ENCODE peak calls at places on chromosome 11, in five cellular contexts. P, E, K, T and D are unnamed samples. For H3K4me1, the result is how much of the 10 kb centered on the place peaks cover.

GRCh38 chr11:78210000-78210608 is 21.4 kb downstream of the USP35 start:
- DNase-seq in P (no peak), E (no peak), K (no peak), T (no peak), D (no peak)

GRCh38 chr11:117439256-117439655 is 111.6 kb downstream of the CEP164 start:
- DNase-seq in P (no peak), E (no peak), K (no peak), T (no peak), D (no peak)

GRCh38 chr11:13308704-13309103 is 31.1 kb downstream of the BMAL1 start:
- DNase-seq in P (no peak), E (no peak), K (no peak), T (no peak), D (no peak)

GRCh38 chr11:116697011-116697410 is 75.8 kb downstream of the BUD13 start:
- DNase-seq in P (no peak), E (no peak), K (no peak), T (no peak), D (no peak)

GRCh38 chr11:119380160-119380815 is 1.2 kb downstream of the USP2 start:
- DNase-seq in P (no peak), E (no peak), K (peak), T (no peak), D (no peak)

GRCh38 chr11:126664193-126664592 is 308.7 kb downstream of the ST3GAL4 start:
- DNase-seq in P (no peak), E (no peak), K (no peak), T (no peak), D (no peak)

GRCh38 chr11:115439385-115439784 is 64.8 kb downstream of the CADM1 start:
- DNase-seq in P (no peak), E (no peak), K (no peak), T (no peak), D (no peak)

GRCh38 chr11:31619980-31620379 is 110.4 kb downstream of the ELP4 start:
- DNase-seq in P (no peak), E (no peak), K (no peak), T (no peak), D (no peak)

GRCh38 chr11:110434952-110435779 is 5.4 kb downstream of the FDX1 start:
- DNase-seq in P (no peak), E (peak), K (no peak), T (peak), D (no peak)

GRCh38 chr11:68721075-68721474 is 30.2 kb downstream of the TESMIN start:
- DNase-seq in P (no peak), E (no peak), K (no peak), T (no peak), D (no peak)

GRCh38 chr11:9607511-9607899 is 34.0 kb downstream of the WEE1 start:
- DNase-seq in P (no peak), E (no peak), K (no peak), T (no peak), D (no peak)

GRCh38 chr11:68150029-68150428 is 28.8 kb upstream of the CHKA start:
- DNase-seq in P (no peak), E (no peak), K (no peak), T (peak), D (no peak)

GRCh38 chr11:81707881-81708280 is 1025.8 kb downstream of the FAM181B start:
- DNase-seq in P (no peak), E (no peak), K (no peak), T (no peak), D (no peak)

GRCh38 chr11:73972620-73973449 is 9.8 kb downstream of the UCP2 start:
- DNase-seq in P (no peak), E (no peak), K (peak), T (no peak), D (no peak)

GRCh38 chr11:29816359-29816758 is 200.5 kb downstream of the KCNA4 start:
- DNase-seq in P (no peak), E (no peak), K (no peak), T (no peak), D (no peak)

GRCh38 chr11:118338637-118339061 is 3.9 kb downstream of the CD3D start:
- DNase-seq in P (no peak), E (no peak), K (no peak), T (peak), D (peak)

GRCh38 chr11:115916596-115916995 is 412.4 kb upstream of the CADM1 start:
- DNase-seq in P (no peak), E (no peak), K (no peak), T (no peak), D (no peak)

GRCh38 chr11:8180469-8180868 is 11.6 kb upstream of the RIC3 start:
- DNase-seq in P (no peak), E (no peak), K (no peak), T (no peak), D (no peak)

GRCh38 chr11:111422494-111423249 is 43.6 kb upstream of the POU2AF1 start:
- DNase-seq in P (no peak), E (peak), K (peak), T (peak), D (peak)

GRCh38 chr11:66734215-66734614 is 5.2 kb upstream of the SPTBN2 start:
- DNase-seq in P (no peak), E (no peak), K (no peak), T (no peak), D (no peak)

GRCh38 chr11:67438121-67438902 is 830 bp upstream of the PTPRCAP start:
- DNase-seq in P (no peak), E (no peak), K (peak), T (peak), D (peak)

GRCh38 chr11:9263840-9264380 is 1.2 kb downstream of the DENND5A start:
- DNase-seq in P (no peak), E (no peak), K (no peak), T (no peak), D (no peak)

GRCh38 chr11:35321532-35322320 is 97.6 kb downstream of the SLC1A2 start:
- DNase-seq in P (no peak), E (no peak), K (no peak), T (no peak), D (no peak)

GRCh38 chr11:34916810-34917780 is 677 bp downstream of the PDHX start:
- DNase-seq in P (no peak), E (peak), K (no peak), T (no peak), D (no peak)

GRCh38 chr11:48025293-48025982 is 45.1 kb downstream of the PTPRJ start:
- DNase-seq in P (no peak), E (no peak), K (peak), T (no peak), D (no peak)

GRCh38 chr11:76669901-76670474 is 559 bp downstream of the LRRC32 start:
- DNase-seq in P (peak), E (no peak), K (peak), T (no peak), D (no peak)

GRCh38 chr11:373716-374551 is 4.6 kb downstream of the B4GALNT4 start:
- DNase-seq in P (no peak), E (no peak), K (peak), T (no peak), D (no peak)

GRCh38 chr11:111361082-111361801 is 17.8 kb downstream of the POU2AF1 start:
- DNase-seq in P (no peak), E (no peak), K (no peak), T (no peak), D (no peak)

GRCh38 chr11:73012121-73012863 is 129.8 kb downstream of the FCHSD2 start:
- DNase-seq in P (no peak), E (no peak), K (no peak), T (no peak), D (no peak)

GRCh38 chr11:15910761-15911160 is 445.6 kb downstream of the SOX6 start:
- DNase-seq in P (no peak), E (no peak), K (no peak), T (no peak), D (no peak)
- H3K4me3 ChIP-seq in P (no peak), E (no peak), K (no peak), T (no peak), D (no peak)

DNA sequence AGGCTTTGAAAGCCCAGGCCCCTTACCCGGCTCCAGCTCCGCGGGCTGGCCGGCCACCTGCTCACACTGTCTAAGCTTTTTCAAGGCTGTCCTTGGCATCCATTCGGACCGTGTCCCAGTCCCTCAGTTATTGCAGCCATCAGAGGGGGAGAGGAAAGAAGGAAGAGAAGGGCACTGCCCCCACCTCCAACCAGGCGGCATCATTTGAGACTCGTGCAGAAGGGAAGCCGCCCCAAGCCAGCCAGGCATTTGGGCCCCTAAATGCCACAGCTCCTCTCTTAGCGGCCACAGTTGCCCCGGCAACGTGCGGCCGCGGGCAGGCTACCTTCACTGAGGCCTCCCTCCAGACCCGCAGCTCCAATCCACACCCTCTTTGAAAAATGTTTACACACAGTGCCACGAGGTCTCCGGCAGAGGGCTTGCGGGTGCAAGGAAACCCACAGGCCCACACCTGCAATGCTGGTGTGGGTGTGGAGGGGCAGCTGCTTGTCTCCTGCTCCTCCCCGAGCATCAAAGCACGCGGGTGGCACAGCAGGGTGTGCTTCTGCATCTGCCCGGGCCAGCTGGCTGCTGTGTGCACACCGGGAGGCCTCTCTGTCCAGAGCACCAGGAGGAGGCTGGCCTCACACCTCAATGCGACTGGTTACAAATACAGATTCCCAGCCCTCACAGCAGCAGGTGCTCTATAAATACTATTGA is 124.4 kb downstream of the CTTN start:
- DNase-seq in P (no peak), E (no peak), K (peak), T (peak), D (no peak)
- TF ChIP-seq CTCF in P (no peak), E (no peak), K (no peak), T (no peak), D (no peak)

DNA sequence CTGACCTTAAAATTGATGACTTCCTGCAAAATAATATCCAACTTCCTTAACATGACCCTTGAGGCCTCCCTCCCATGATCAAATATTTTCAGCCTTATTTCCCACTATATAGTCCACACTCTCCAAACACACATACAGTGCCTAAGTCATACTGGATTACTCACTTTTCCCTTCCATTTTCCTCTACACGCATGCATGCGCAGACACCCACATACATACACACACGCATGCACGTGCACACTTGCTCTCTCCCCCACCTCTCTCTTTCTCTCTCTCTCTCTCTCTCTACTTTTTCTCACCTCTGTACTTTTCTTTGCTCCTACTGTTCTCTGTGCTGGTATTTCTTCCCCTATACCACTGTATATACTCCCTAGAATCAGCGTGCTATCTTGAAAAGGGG is 28.1 kb downstream of the DLG2 start:
- DNase-seq in P (no peak), E (no peak), K (no peak), T (no peak), D (no peak)
- H3K4me1 ChIP-seq in P (under half), E (under half), K (under half), T (under half), D (under half)

GRCh38 chr11:46444305-46444704 is 52.7 kb upstream of the CHRM4 start:
- DNase-seq in P (no peak), E (no peak), K (no peak), T (no peak), D (no peak)
- H3K4me3 ChIP-seq in P (no peak), E (no peak), K (no peak), T (no peak), D (no peak)

DNA sequence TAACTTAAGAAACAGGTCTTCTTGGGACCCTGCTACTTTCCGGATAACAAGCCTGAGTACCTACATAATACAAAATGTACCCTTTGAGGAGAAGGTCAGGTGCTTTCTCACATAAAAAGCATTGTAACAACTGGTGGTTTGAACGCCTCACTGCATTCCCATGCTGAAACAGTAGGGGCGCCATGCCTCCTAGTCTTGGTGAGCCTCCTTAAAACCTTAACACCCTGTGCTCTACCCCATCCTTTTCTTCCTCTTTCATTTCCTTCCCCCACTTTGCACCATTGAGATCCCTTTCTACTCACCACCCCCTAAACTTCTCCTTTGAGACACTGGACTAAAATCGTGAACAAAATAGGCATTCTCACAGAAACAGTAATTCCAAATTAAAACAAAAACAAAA is 729.3 kb downstream of the NTM start:
- DNase-seq in P (no peak), E (no peak), K (no peak), T (no peak), D (no peak)
- TF ChIP-seq CTCF in P (peak), E (no peak), K (no peak), T (no peak), D (no peak)

GRCh38 chr11:2693271-2693833 is 6.4 kb downstream of the KCNQ1OT1 start:
- DNase-seq in P (no peak), E (no peak), K (peak), T (no peak), D (no peak)
- H3K4me1 ChIP-seq in P (under half), E (under half), K (under half), T (under half), D (under half)

GRCh38 chr11:83035070-83035854 is 36.4 kb downstream of the RAB30 start:
- DNase-seq in P (no peak), E (no peak), K (peak), T (no peak), D (no peak)

GRCh38 chr11:83033367-83033766 is 38.3 kb downstream of the RAB30 start:
- DNase-seq in P (no peak), E (no peak), K (no peak), T (no peak), D (no peak)

GRCh38 chr11:83036701-83037100 is 35.0 kb downstream of the RAB30 start:
- DNase-seq in P (no peak), E (no peak), K (no peak), T (no peak), D (no peak)

GRCh38 chr11:83034673-83035014 is 37.1 kb downstream of the RAB30 start:
- DNase-seq in P (no peak), E (no peak), K (no peak), T (no peak), D (no peak)

GRCh38 chr11:83033972-83034672 is 37.6 kb downstream of the RAB30 start:
- DNase-seq in P (peak), E (no peak), K (peak), T (peak), D (no peak)
- H3K4me3 ChIP-seq in P (peak), E (no peak), K (peak), T (peak), D (no peak)